ENCODE peak calls at places on chromosomes 6 and 20, in four cellular contexts. One of them, this sample, is unnamed.
A peak's percentile ranks its signal among the peaks of the same experiment; 100 is the strongest.

GRCh38 chr20:37303637-37304036 is 14.2 kb downstream of the MANBAL start:
- DNase-seq in lower lobe of right lung: no peak
- DNase-seq in left lung: no peak
- DNase-seq in OCI-LY7: no peak
- DNase-seq in this sample: no peak

GRCh38 chr6:100998111-100998510 is 117.0 kb upstream of the ASCC3 start:
- DNase-seq in lower lobe of right lung: no peak
- DNase-seq in OCI-LY7: no peak
- DNase-seq in left lung: no peak
- DNase-seq in this sample: no peak

GRCh38 chr6:112749673-112750072 is 402.5 kb downstream of the RFPL4B start:
- DNase-seq in left lung: no peak
- DNase-seq in lower lobe of right lung: no peak
- DNase-seq in OCI-LY7: no peak
- DNase-seq in this sample: no peak

GRCh38 chr6:37324131-37325033 is 29.4 kb upstream of the RNF8 start:
- DNase-seq in left lung: no peak
- DNase-seq in lower lobe of right lung: no peak
- DNase-seq in OCI-LY7: no peak
- DNase-seq in this sample: no peak

GRCh38 chr6:170206317-170206621 is 84.6 kb downstream of the DLL1 start:
- DNase-seq in left lung: no peak
- DNase-seq in OCI-LY7: no peak
- DNase-seq in lower lobe of right lung: no peak
- DNase-seq in this sample: no peak

GRCh38 chr6:155419161-155419560 is 36.5 kb downstream of the NOX3 start:
- DNase-seq in OCI-LY7: no peak
- DNase-seq in left lung: no peak
- DNase-seq in lower lobe of right lung: no peak
- DNase-seq in this sample: no peak

GRCh38 chr6:85114583-85114939 is 335.3 kb upstream of the NT5E start:
- DNase-seq in OCI-LY7: no peak
- DNase-seq in lower lobe of right lung: no peak
- DNase-seq in left lung: no peak
- DNase-seq in this sample: no peak

GRCh38 chr6:167152858-167153257 is 4.9 kb downstream of the GPR31 start:
- DNase-seq in lower lobe of right lung: no peak
- DNase-seq in OCI-LY7: peak; percentile 61
- DNase-seq in left lung: no peak
- DNase-seq in this sample: no peak

GRCh38 chr20:56631990-56632327 is 2.9 kb downstream of the TFAP2C start:
- DNase-seq in left lung: no peak
- DNase-seq in lower lobe of right lung: no peak
- DNase-seq in OCI-LY7: no peak
- DNase-seq in this sample: no peak

GRCh38 chr6:162621246-162621645 is 106.3 kb downstream of the PRKN start:
- DNase-seq in lower lobe of right lung: no peak
- DNase-seq in left lung: no peak
- DNase-seq in OCI-LY7: no peak
- DNase-seq in this sample: no peak

GRCh38 chr20:59825563-59825920 is 107.9 kb downstream of the SYCP2 start:
- DNase-seq in OCI-LY7: no peak
- DNase-seq in left lung: no peak
- DNase-seq in lower lobe of right lung: no peak
- DNase-seq in this sample: no peak

GRCh38 chr6:148440021-148440420 is 97.4 kb downstream of the SASH1 start:
- DNase-seq in lower lobe of right lung: no peak
- DNase-seq in OCI-LY7: no peak
- DNase-seq in left lung: no peak
- DNase-seq in this sample: no peak

GRCh38 chr20:2006452-2007381 is 12.9 kb upstream of the PDYN start:
- DNase-seq in lower lobe of right lung: no peak
- DNase-seq in OCI-LY7: peak; percentile 52
- DNase-seq in left lung: no peak
- DNase-seq in this sample: peak; percentile 37

GRCh38 chr6:5744497-5744896 is 262.2 kb downstream of the NRN1 start:
- DNase-seq in OCI-LY7: no peak
- DNase-seq in lower lobe of right lung: no peak
- DNase-seq in left lung: no peak
- DNase-seq in this sample: no peak

GRCh38 chr6:85672623-85673022 is 29.9 kb upstream of the SYNCRIP start:
- DNase-seq in lower lobe of right lung: no peak
- DNase-seq in left lung: no peak
- DNase-seq in OCI-LY7: peak; percentile 22
- DNase-seq in this sample: no peak

GRCh38 chr20:52746768-52747167 is 225.4 kb upstream of the TSHZ2 start:
- DNase-seq in OCI-LY7: no peak
- DNase-seq in left lung: no peak
- DNase-seq in lower lobe of right lung: no peak
- DNase-seq in this sample: no peak

GRCh38 chr20:32918751-32919150 is 60.0 kb downstream of the EFCAB8 start:
- DNase-seq in OCI-LY7: no peak
- DNase-seq in lower lobe of right lung: peak; percentile 6
- DNase-seq in left lung: no peak
- DNase-seq in this sample: no peak

GRCh38 chr6:139131736-139132285 is 3.1 kb upstream of the HECA start:
- DNase-seq in left lung: no peak
- DNase-seq in OCI-LY7: peak; percentile 35
- DNase-seq in lower lobe of right lung: no peak
- DNase-seq in this sample: no peak

GRCh38 chr6:170159040-170159965 is 131.6 kb downstream of the DLL1 start:
- DNase-seq in lower lobe of right lung: peak; percentile 46
- DNase-seq in left lung: peak; percentile 80
- DNase-seq in OCI-LY7: no peak
- DNase-seq in this sample: no peak

GRCh38 chr6:151635741-151636140 is 141.9 kb downstream of the CCDC170 start:
- DNase-seq in OCI-LY7: no peak
- DNase-seq in left lung: no peak
- DNase-seq in lower lobe of right lung: no peak
- DNase-seq in this sample: no peak

GRCh38 chr6:169746556-169746955 is 4.8 kb downstream of the DYNLT2 start:
- DNase-seq in lower lobe of right lung: no peak
- DNase-seq in OCI-LY7: no peak
- DNase-seq in left lung: no peak
- DNase-seq in this sample: no peak

GRCh38 chr6:27503436-27504030 is 30.6 kb upstream of the ZNF184 start:
- DNase-seq in left lung: no peak
- DNase-seq in lower lobe of right lung: no peak
- DNase-seq in OCI-LY7: peak; percentile 74
- DNase-seq in this sample: peak; percentile 47

GRCh38 chr6:159727717-159728440 is 573 bp downstream of the WTAP start:
- DNase-seq in left lung: no peak
- DNase-seq in lower lobe of right lung: no peak
- DNase-seq in OCI-LY7: peak; percentile 76
- DNase-seq in this sample: no peak

GRCh38 chr6:30742316-30743098 is at the start of gene FLOT1:
- DNase-seq in OCI-LY7: peak; percentile 84
- DNase-seq in left lung: peak; percentile 100
- DNase-seq in lower lobe of right lung: peak; percentile 99
- DNase-seq in this sample: peak; percentile 68

GRCh38 chr6:138099832-138100231 is 7.4 kb downstream of the PERP start:
- DNase-seq in OCI-LY7: no peak
- DNase-seq in left lung: no peak
- DNase-seq in lower lobe of right lung: no peak
- DNase-seq in this sample: no peak

GRCh38 chr6:2196079-2196679 is 49.2 kb downstream of the GMDS start:
- DNase-seq in lower lobe of right lung: no peak
- DNase-seq in left lung: no peak
- DNase-seq in OCI-LY7: peak; percentile 60
- DNase-seq in this sample: no peak

GRCh38 chr20:63895202-63895885 is 418 bp downstream of the DNAJC5 start:
- DNase-seq in lower lobe of right lung: no peak
- DNase-seq in left lung: no peak
- DNase-seq in OCI-LY7: peak; percentile 22
- DNase-seq in this sample: no peak

GRCh38 chr6:21987501-21987957 is 309.3 kb downstream of the PRL start:
- DNase-seq in OCI-LY7: no peak
- DNase-seq in lower lobe of right lung: peak; percentile 48
- DNase-seq in left lung: no peak
- DNase-seq in this sample: no peak

GRCh38 chr6:17165383-17165782 is 63.5 kb downstream of the STMND1 start:
- DNase-seq in left lung: no peak
- DNase-seq in lower lobe of right lung: no peak
- DNase-seq in OCI-LY7: no peak
- DNase-seq in this sample: no peak

GRCh38 chr6:17173071-17173470 is 71.2 kb downstream of the STMND1 start:
- DNase-seq in left lung: no peak
- DNase-seq in OCI-LY7: no peak
- DNase-seq in lower lobe of right lung: no peak
- DNase-seq in this sample: no peak

GRCh38 chr6:17169701-17170100 is 67.9 kb downstream of the STMND1 start:
- DNase-seq in lower lobe of right lung: no peak
- DNase-seq in OCI-LY7: no peak
- DNase-seq in left lung: no peak
- DNase-seq in this sample: no peak

GRCh38 chr6:17169291-17169690 is 67.4 kb downstream of the STMND1 start:
- DNase-seq in left lung: no peak
- DNase-seq in lower lobe of right lung: no peak
- DNase-seq in OCI-LY7: no peak
- DNase-seq in this sample: no peak

GRCh38 chr6:17167327-17167979 is 65.6 kb downstream of the STMND1 start:
- DNase-seq in OCI-LY7: no peak
- DNase-seq in left lung: no peak
- DNase-seq in lower lobe of right lung: peak; percentile 47
- DNase-seq in this sample: peak; percentile 54
- H3K4me3 ChIP-seq in OCI-LY7: no peak overlapping the region
- H3K4me3 ChIP-seq in left lung: no peak overlapping the region
- H3K4me3 ChIP-seq in lower lobe of right lung: no peak overlapping the region
- H3K4me3 ChIP-seq in this sample: no peak overlapping the region

DNA sequence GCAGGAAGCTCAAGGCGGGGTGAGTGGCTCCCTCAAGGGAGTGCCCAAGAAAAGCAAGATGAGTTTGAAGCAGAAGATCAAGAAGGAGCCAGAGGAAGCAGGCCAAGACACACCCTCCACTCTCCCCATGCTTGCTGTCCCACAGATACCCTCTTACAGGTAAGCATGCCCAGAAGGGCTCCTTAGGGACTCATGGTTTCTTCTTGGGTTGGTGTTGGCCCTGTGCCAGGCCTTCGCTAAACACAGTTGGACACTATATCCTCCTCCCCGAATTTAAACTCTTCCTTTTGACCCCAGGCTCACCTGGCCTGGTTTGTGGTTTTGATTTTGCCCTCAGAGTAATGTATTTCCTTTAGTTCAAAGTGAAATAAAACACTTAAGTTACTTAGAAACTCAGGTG is 5.1 kb downstream of the BRPF3 start:
- DNase-seq in lower lobe of right lung: no peak
- DNase-seq in left lung: no peak
- DNase-seq in OCI-LY7: peak; percentile 16
- DNase-seq in this sample: no peak
- H3K27ac ChIP-seq in lower lobe of right lung: no peak overlapping the region
- H3K27ac ChIP-seq in left lung: no peak overlapping the region
- H3K27ac ChIP-seq in OCI-LY7: no peak overlapping the region
- H3K27ac ChIP-seq in this sample: no peak overlapping the region

DNA sequence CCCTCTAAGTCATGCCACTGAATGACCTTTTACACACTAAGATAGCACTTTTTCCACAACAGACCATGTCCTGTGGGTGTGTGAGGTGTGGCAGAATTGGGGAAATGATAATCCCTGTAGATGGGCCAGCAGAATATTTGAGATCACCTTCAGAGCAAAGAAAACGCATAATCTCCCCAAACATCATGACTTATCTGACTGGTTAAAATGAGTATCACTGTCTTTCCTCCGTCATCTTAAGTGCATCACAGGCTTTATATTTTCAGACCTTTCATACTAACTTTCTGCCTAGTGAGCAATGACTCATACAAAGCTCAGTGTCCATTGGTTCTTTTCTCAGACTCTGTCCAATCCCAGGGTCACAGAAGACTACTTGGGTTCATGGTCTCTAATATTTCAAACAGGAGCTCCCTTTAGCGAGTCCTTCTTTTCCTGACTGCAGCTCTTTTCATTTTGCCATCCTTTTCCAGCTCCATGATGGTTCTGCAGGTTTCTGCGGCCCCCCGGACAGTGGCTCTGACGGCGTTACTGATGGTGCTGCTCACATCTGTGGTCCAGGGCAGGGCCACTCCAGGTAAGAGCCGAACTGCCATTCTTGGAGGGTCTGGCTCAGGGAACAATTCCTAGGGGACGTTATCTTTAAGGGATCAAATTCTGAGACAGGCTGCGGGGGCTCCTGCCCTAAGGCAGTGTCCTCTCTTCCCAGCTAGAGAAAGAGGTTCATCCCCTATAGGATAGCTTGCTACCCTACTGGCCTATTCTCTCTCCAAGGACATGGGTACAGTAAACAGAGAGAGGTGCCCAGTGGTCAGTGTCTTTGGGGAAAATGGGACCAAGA is at the start of gene HLA-DPB1:
- DNase-seq in lower lobe of right lung: no peak
- DNase-seq in OCI-LY7: peak; percentile 90
- DNase-seq in left lung: no peak
- DNase-seq in this sample: no peak
- H3K4me3 ChIP-seq in lower lobe of right lung: peak within 1 kb of the TSS; percentile 68
- H3K4me3 ChIP-seq in OCI-LY7: peak within 1 kb of the TSS; percentile 80
- H3K4me3 ChIP-seq in left lung: peak within 1 kb of the TSS; percentile 26
- H3K4me3 ChIP-seq in this sample: no peak within 1 kb of the TSS

GRCh38 chr6:32045811-32046449 is 7.7 kb downstream of the CYP21A2 start:
- DNase-seq in lower lobe of right lung: no peak
- DNase-seq in OCI-LY7: no peak
- DNase-seq in left lung: peak; percentile 66
- DNase-seq in this sample: no peak
- H3K27ac ChIP-seq in lower lobe of right lung: peak overlapping the region; percentile 64
- H3K27ac ChIP-seq in OCI-LY7: no peak overlapping the region
- H3K27ac ChIP-seq in left lung: peak overlapping the region; percentile 57
- H3K27ac ChIP-seq in this sample: no peak overlapping the region

GRCh38 chr6:73579389-73579788 is 58.6 kb upstream of the EEF1A1 start:
- DNase-seq in lower lobe of right lung: no peak
- DNase-seq in OCI-LY7: no peak
- DNase-seq in left lung: no peak
- DNase-seq in this sample: no peak

GRCh38 chr6:73581293-73581692 is 60.5 kb upstream of the EEF1A1 start:
- DNase-seq in lower lobe of right lung: no peak
- DNase-seq in OCI-LY7: no peak
- DNase-seq in left lung: no peak
- DNase-seq in this sample: no peak

GRCh38 chr6:73577605-73578160 is 56.9 kb upstream of the EEF1A1 start:
- DNase-seq in lower lobe of right lung: no peak
- DNase-seq in left lung: no peak
- DNase-seq in OCI-LY7: no peak
- DNase-seq in this sample: no peak

GRCh38 chr6:73580247-73581149 is 59.7 kb upstream of the EEF1A1 start:
- DNase-seq in left lung: peak; percentile 91
- DNase-seq in OCI-LY7: peak; percentile 25
- DNase-seq in lower lobe of right lung: peak; percentile 85
- DNase-seq in this sample: no peak

GRCh38 chr6:73579851-73580246 is 59.0 kb upstream of the EEF1A1 start:
- DNase-seq in left lung: no peak
- DNase-seq in OCI-LY7: no peak
- DNase-seq in lower lobe of right lung: no peak
- DNase-seq in this sample: no peak
- H3K4me3 ChIP-seq in left lung: no peak overlapping the region
- H3K4me3 ChIP-seq in OCI-LY7: no peak overlapping the region
- H3K4me3 ChIP-seq in lower lobe of right lung: peak overlapping the region; percentile 38
- H3K4me3 ChIP-seq in this sample: no peak overlapping the region

This sample was measured in iPS DF 6.9.